ENCODE peak calls at places on chromosomes 11 and 22, in five cellular contexts. D is head of caudate nucleus, I is ACHN, E is cardiac muscle cell, Y is coronary artery. Q is an unnamed sample.

GRCh38 chr11:1369371-1370005 is 20.2 kb upstream of the BRSK2 start:
- DNase-seq in I (no peak), E (no peak), Y (no peak), D (no peak), Q (no peak)

GRCh38 chr11:18332302-18332701 is 9.9 kb downstream of the GTF2H1 start:
- DNase-seq in E (no peak), Y (no peak), I (no peak), D (no peak), Q (no peak)

GRCh38 chr11:76604652-76605241 is 65.8 kb downstream of the LRRC32 start:
- DNase-seq in Y (peak), E (no peak), D (no peak), I (no peak), Q (no peak)

GRCh38 chr11:33682446-33682845 is 18.2 kb downstream of the C11orf91 start:
- DNase-seq in D (no peak), E (no peak), Y (peak), I (no peak), Q (no peak)

GRCh38 chr11:93740031-93740801 is 1.1 kb downstream of the TAF1D start:
- DNase-seq in E (peak), Y (no peak), I (peak), D (no peak), Q (no peak)

GRCh38 chr11:119593346-119593745 is 135.7 kb downstream of the NECTIN1 start:
- DNase-seq in E (no peak), Y (no peak), I (no peak), D (no peak), Q (no peak)

GRCh38 chr11:9069861-9070470 is 21.4 kb downstream of the SCUBE2 start:
- DNase-seq in E (no peak), D (no peak), I (no peak), Y (peak), Q (no peak)

GRCh38 chr22:38026130-38027111 is 30.8 kb upstream of the PICK1 start:
- DNase-seq in Y (no peak), D (peak), E (no peak), I (no peak), Q (no peak)

GRCh38 chr22:27097933-27098332 is 440.5 kb downstream of the MIAT start:
- DNase-seq in E (no peak), D (no peak), Y (no peak), I (peak), Q (no peak)

GRCh38 chr11:122758361-122758760 is 79.9 kb upstream of the CRTAM start:
- DNase-seq in D (no peak), I (no peak), Y (no peak), E (no peak), Q (no peak)

GRCh38 chr11:65575568-65576231 is at the start of gene EHBP1L1:
- DNase-seq in D (peak), E (peak), I (peak), Y (peak), Q (peak)

GRCh38 chr11:100980156-100980555 is 149.5 kb downstream of the PGR start:
- DNase-seq in I (peak), E (no peak), D (no peak), Y (no peak), Q (no peak)

GRCh38 chr11:68927280-68928107 is 23.8 kb downstream of the IGHMBP2 start:
- DNase-seq in D (no peak), Y (no peak), E (no peak), I (no peak), Q (no peak)

GRCh38 chr11:16454284-16454683 is 97.9 kb upstream of the SOX6 start:
- DNase-seq in E (no peak), D (no peak), Y (no peak), I (no peak), Q (no peak)

GRCh38 chr11:2752204-2752772 is 52.5 kb upstream of the KCNQ1OT1 start:
- DNase-seq in I (peak), D (no peak), Y (no peak), E (no peak), Q (no peak)

GRCh38 chr11:126495806-126496205 is 140.3 kb downstream of the ST3GAL4 start:
- DNase-seq in E (peak), Y (no peak), I (no peak), D (no peak), Q (no peak)

GRCh38 chr11:32072872-32073661 is 17.8 kb upstream of the RCN1 start:
- DNase-seq in D (no peak), E (no peak), I (no peak), Y (no peak), Q (no peak)

GRCh38 chr22:31253949-31254348 is 38.3 kb downstream of the PIK3IP1 start:
- DNase-seq in Y (no peak), I (no peak), D (no peak), E (no peak), Q (no peak)

GRCh38 chr11:72041364-72042058 is 38.8 kb downstream of the NUMA1 start:
- DNase-seq in E (peak), Y (peak), D (peak), I (peak), Q (no peak)

GRCh38 chr11:107591098-107591445 is at the start of gene ELMOD1:
- DNase-seq in Y (no peak), I (peak), E (peak), D (peak), Q (no peak)

GRCh38 chr11:18347471-18348125 is 25.2 kb downstream of the GTF2H1 start:
- DNase-seq in Y (no peak), D (no peak), E (no peak), I (no peak), Q (no peak)

GRCh38 chr11:120122921-120123683 is 14.8 kb downstream of the TRIM29 start:
- DNase-seq in D (no peak), E (no peak), Y (no peak), I (no peak), Q (no peak)

GRCh38 chr22:20651286-20651685 is 122.6 kb upstream of the SERPIND1 start:
- DNase-seq in D (no peak), E (no peak), I (no peak), Y (no peak), Q (no peak)

GRCh38 chr11:131815631-131816030 is 445.2 kb downstream of the NTM start:
- DNase-seq in I (no peak), D (no peak), E (peak), Y (no peak), Q (no peak)

GRCh38 chr11:34775417-34775888 is 140.7 kb downstream of the APIP start:
- DNase-seq in E (no peak), D (no peak), I (no peak), Y (no peak), Q (no peak)

GRCh38 chr11:93585758-93586157 is 42.6 kb upstream of the SMCO4 start:
- DNase-seq in Y (no peak), D (no peak), E (no peak), I (no peak), Q (no peak)

GRCh38 chr22:46958649-46959048 is 196.2 kb downstream of the TBC1D22A start:
- DNase-seq in D (no peak), I (no peak), Y (no peak), E (no peak), Q (no peak)

GRCh38 chr22:38609371-38609770 is 39.4 kb upstream of the DMC1 start:
- DNase-seq in Y (no peak), E (no peak), I (no peak), D (no peak), Q (no peak)

GRCh38 chr11:75673977-75674582 is 5.2 kb upstream of the MAP6 start:
- DNase-seq in D (no peak), I (peak), E (no peak), Y (no peak), Q (no peak)

GRCh38 chr11:26971961-26972360 is 22.0 kb upstream of the FIBIN start:
- DNase-seq in Y (no peak), D (no peak), E (no peak), I (no peak), Q (no peak)

GRCh38 chr11:105004021-105004420 is 18.9 kb downstream of the CASP5 start:
- DNase-seq in E (no peak), I (no peak), D (no peak), Y (no peak), Q (no peak)

GRCh38 chr11:65431452-65432132 is 9.0 kb downstream of the NEAT1 start:
- DNase-seq in I (peak), D (no peak), E (no peak), Y (no peak), Q (no peak)

GRCh38 chr22:33051960-33052839 is 6.0 kb downstream of the SYN3 start:
- DNase-seq in E (peak), Y (no peak), I (no peak), D (no peak), Q (no peak)